ENCODE peak calls at places on chromosomes 2 and 18, in seven cellular contexts. W, U, S, O, Z, X and R are unnamed samples.

GRCh38 chr2:46814160-46814559 is 101.4 kb downstream of the MCFD2 start:
- DNase-seq in W (no peak), U (no peak), S (no peak), O (no peak), Z (no peak), X (peak), R (no peak)

GRCh38 chr2:109079590-109079989 is 49.4 kb upstream of the SH3RF3 start:
- DNase-seq in W (no peak), U (no peak), S (no peak), O (no peak), Z (no peak), X (no peak), R (no peak)

GRCh38 chr2:69577467-69578200 is 65.9 kb downstream of the AAK1 start:
- DNase-seq in W (no peak), U (no peak), S (no peak), O (no peak), Z (no peak), X (no peak), R (no peak)

GRCh38 chr2:241904791-241905710 is 35.5 kb downstream of the RTP5 start:
- DNase-seq in W (no peak), U (no peak), S (no peak), O (no peak), Z (no peak), X (no peak), R (no peak)

GRCh38 chr2:230868151-230868946 is 3.6 kb downstream of the ITM2C start:
- DNase-seq in W (no peak), U (no peak), S (no peak), O (no peak), Z (no peak), X (no peak), R (no peak)

GRCh38 chr2:195639959-195640358 is 17.1 kb upstream of the SLC39A10 start:
- DNase-seq in W (no peak), U (no peak), S (no peak), O (no peak), Z (no peak), X (no peak), R (peak)

GRCh38 chr2:9918275-9918674 is 33.2 kb upstream of the GRHL1 start:
- DNase-seq in W (no peak), U (no peak), S (no peak), O (peak), Z (no peak), X (no peak), R (no peak)

GRCh38 chr2:170770008-170770303 is 222 bp upstream of the ERICH2 start:
- DNase-seq in W (no peak), U (no peak), S (no peak), O (no peak), Z (no peak), X (no peak), R (peak)

GRCh38 chr18:43587538-43588153 is 310.4 kb upstream of the SYT4 start:
- DNase-seq in W (no peak), U (no peak), S (no peak), O (peak), Z (no peak), X (no peak), R (peak)